ENCODE peak calls at places on chromosomes 16 and 17, in nine cellular contexts. Q, K, N, L, D, J, P, I and S are unnamed samples.

GRCh38 chr16:68910051-68910450 is 66.7 kb downstream of the TANGO6 start:
- DNase-seq in L (no peak), D (no peak), Q (no peak), K (no peak), J (no peak), N (no peak), I (no peak), P (no peak), S (no peak)

GRCh38 chr17:56142325-56142724 is 10.9 kb upstream of the ANKFN1 start:
- DNase-seq in D (peak; percentile 74), K (no peak), P (no peak), N (no peak), Q (peak; percentile 68), J (no peak), I (no peak), L (no peak), S (peak; percentile 68)

GRCh38 chr16:50263940-50264929 is 2.1 kb upstream of the ADCY7 start:
- DNase-seq in K (no peak), J (no peak), N (no peak), Q (no peak), L (no peak), I (no peak), P (no peak), D (peak; percentile 33), S (peak; percentile 53)

GRCh38 chr16:47612711-47613110 is 151.6 kb downstream of the PHKB start:
- DNase-seq in L (no peak), D (no peak), J (no peak), K (no peak), N (no peak), I (no peak), P (no peak), Q (no peak), S (peak; percentile 21)

GRCh38 chr16:67963325-67964321 is 4.8 kb downstream of the SLC12A4 start:
- DNase-seq in K (no peak), D (no peak), N (no peak), J (no peak), Q (no peak), P (no peak), I (no peak), L (no peak), S (no peak)

GRCh38 chr16:53754938-53755910 is 51.3 kb downstream of the FTO start:
- DNase-seq in P (no peak), N (no peak), D (no peak), L (no peak), J (no peak), I (no peak), K (no peak), Q (peak; percentile 47), S (peak; percentile 69)

GRCh38 chr16:19138601-19139000 is 24.8 kb downstream of the ITPRIPL2 start:
- DNase-seq in K (no peak), D (peak; percentile 76), N (no peak), I (no peak), P (peak; percentile 66), J (no peak), L (no peak), Q (peak; percentile 70), S (peak; percentile 69)

GRCh38 chr17:81599719-81600486 is 37.0 kb downstream of the NPLOC4 start:
- DNase-seq in J (no peak), L (no peak), D (peak; percentile 26), Q (peak; percentile 76), K (no peak), N (no peak), I (no peak), P (no peak), S (no peak)

GRCh38 chr17:65220732-65221131 is 83.6 kb downstream of the RGS9 start:
- DNase-seq in N (no peak), D (no peak), L (no peak), I (no peak), K (no peak), J (no peak), P (no peak), Q (peak; percentile 36), S (no peak)

GRCh38 chr17:41654134-41654907 is 29.9 kb upstream of the KRT17 start:
- DNase-seq in N (no peak), P (peak; percentile 79), D (no peak), K (no peak), L (no peak), Q (no peak), J (no peak), I (no peak), S (no peak)